ENCODE peak calls at places on chromosomes 5 and 9, in four cellular contexts. One of them, this sample, is unnamed.

GRCh38 chr9:72577212-72577753 is 55.9 kb downstream of the TMC1 start:
- DNase-seq in HAP-1: peak; percentile 88
- DNase-seq in AG04450: peak; percentile 50
- DNase-seq in CD4-positive, CD25-positive, alpha-beta regulatory T cell: no peak
- DNase-seq in this sample: no peak

GRCh38 chr9:100715100-100715379 is 137.2 kb downstream of the CAVIN4 start:
- DNase-seq in HAP-1: no peak
- DNase-seq in AG04450: no peak
- DNase-seq in CD4-positive, CD25-positive, alpha-beta regulatory T cell: no peak
- DNase-seq in this sample: no peak

GRCh38 chr9:77663754-77664153 is 15.6 kb upstream of the GNA14 start:
- DNase-seq in HAP-1: no peak
- DNase-seq in AG04450: no peak
- DNase-seq in CD4-positive, CD25-positive, alpha-beta regulatory T cell: no peak
- DNase-seq in this sample: no peak

GRCh38 chr5:118060833-118061232 is 927.5 kb downstream of the DTWD2 start:
- DNase-seq in HAP-1: no peak
- DNase-seq in AG04450: no peak
- DNase-seq in CD4-positive, CD25-positive, alpha-beta regulatory T cell: no peak
- DNase-seq in this sample: no peak

GRCh38 chr9:128059365-128059983 is 7.6 kb downstream of the NAIF1 start:
- DNase-seq in HAP-1: no peak
- DNase-seq in AG04450: no peak
- DNase-seq in CD4-positive, CD25-positive, alpha-beta regulatory T cell: no peak
- DNase-seq in this sample: no peak

GRCh38 chr5:75006821-75007536 is 45.4 kb downstream of the GCNT4 start:
- DNase-seq in HAP-1: peak; percentile 98
- DNase-seq in AG04450: no peak
- DNase-seq in CD4-positive, CD25-positive, alpha-beta regulatory T cell: no peak
- DNase-seq in this sample: no peak

GRCh38 chr9:36517131-36517530 is 55.6 kb upstream of the MELK start:
- DNase-seq in HAP-1: no peak
- DNase-seq in AG04450: no peak
- DNase-seq in CD4-positive, CD25-positive, alpha-beta regulatory T cell: no peak
- DNase-seq in this sample: no peak

GRCh38 chr9:72749276-72749675 is 203.6 kb downstream of the ALDH1A1 start:
- DNase-seq in HAP-1: no peak
- DNase-seq in AG04450: no peak
- DNase-seq in CD4-positive, CD25-positive, alpha-beta regulatory T cell: no peak
- DNase-seq in this sample: no peak

GRCh38 chr9:99606955-99607354 is 214.7 kb upstream of the NR4A3 start:
- DNase-seq in HAP-1: no peak
- DNase-seq in AG04450: no peak
- DNase-seq in CD4-positive, CD25-positive, alpha-beta regulatory T cell: no peak
- DNase-seq in this sample: no peak

GRCh38 chr5:15579193-15579990 is 79.4 kb downstream of the FBXL7 start:
- DNase-seq in HAP-1: no peak
- DNase-seq in AG04450: no peak
- DNase-seq in CD4-positive, CD25-positive, alpha-beta regulatory T cell: no peak
- DNase-seq in this sample: no peak

GRCh38 chr5:171893290-171893890 is 107.8 kb downstream of the SMIM23 start:
- DNase-seq in HAP-1: no peak
- DNase-seq in AG04450: peak; percentile 29
- DNase-seq in CD4-positive, CD25-positive, alpha-beta regulatory T cell: no peak
- DNase-seq in this sample: no peak

DNA sequence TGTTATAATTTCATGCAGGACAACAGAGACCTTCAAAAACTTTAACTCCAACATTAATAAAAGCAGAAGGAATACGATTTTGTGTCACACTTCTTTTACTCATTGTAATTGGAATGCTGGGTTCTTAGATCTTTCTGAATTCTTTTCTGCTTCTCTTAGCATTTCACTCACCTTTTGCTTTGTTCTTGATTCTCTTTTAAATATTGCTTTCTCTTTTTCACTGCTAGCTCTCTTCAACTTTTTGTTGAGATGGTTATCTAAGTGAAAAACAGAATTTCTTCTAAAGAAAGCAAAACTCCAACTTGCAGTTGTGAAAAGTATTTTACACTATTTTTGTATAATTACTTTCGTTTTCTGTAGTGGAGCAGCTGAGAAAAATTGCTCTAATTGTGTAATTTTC is 212.6 kb upstream of the KIF2A start:
- DNase-seq in HAP-1: no peak
- DNase-seq in AG04450: no peak
- DNase-seq in CD4-positive, CD25-positive, alpha-beta regulatory T cell: no peak
- DNase-seq in this sample: no peak
- H3K4me3 ChIP-seq in HAP-1: no peak overlapping the region
- H3K4me3 ChIP-seq in AG04450: no peak overlapping the region
- H3K4me3 ChIP-seq in CD4-positive, CD25-positive, alpha-beta regulatory T cell: peak overlapping the region; percentile 34
- H3K4me3 ChIP-seq in this sample: no peak overlapping the region

DNA sequence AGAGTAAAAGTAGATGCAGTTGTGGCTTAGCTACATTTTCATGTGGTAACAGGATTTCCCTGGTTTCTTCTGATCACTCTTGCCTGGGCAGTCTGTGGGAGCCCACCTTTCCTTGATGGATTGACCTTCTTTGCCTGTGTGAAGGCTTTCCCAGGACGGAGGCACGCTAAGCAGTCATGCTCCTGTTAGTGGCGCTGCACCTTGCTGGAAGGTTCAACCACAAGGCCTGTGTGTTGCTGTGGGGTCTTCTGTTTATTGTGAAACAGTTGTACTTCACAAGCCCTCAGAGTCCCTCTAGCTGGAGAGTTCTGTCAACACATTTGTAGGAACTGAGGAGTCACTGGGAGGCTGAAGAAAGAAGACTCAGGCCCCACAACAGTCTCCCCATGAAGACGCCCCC is 402.0 kb downstream of the IRX1 start:
- DNase-seq in HAP-1: no peak
- DNase-seq in AG04450: no peak
- DNase-seq in CD4-positive, CD25-positive, alpha-beta regulatory T cell: no peak
- DNase-seq in this sample: no peak
- H3K27me3 ChIP-seq in HAP-1: no peaks in the 10 kb centered on the region
- H3K27me3 ChIP-seq in AG04450: no peaks in the 10 kb centered on the region
- H3K27me3 ChIP-seq in CD4-positive, CD25-positive, alpha-beta regulatory T cell: no peaks in the 10 kb centered on the region
- H3K27me3 ChIP-seq in this sample: no peaks in the 10 kb centered on the region

DNA sequence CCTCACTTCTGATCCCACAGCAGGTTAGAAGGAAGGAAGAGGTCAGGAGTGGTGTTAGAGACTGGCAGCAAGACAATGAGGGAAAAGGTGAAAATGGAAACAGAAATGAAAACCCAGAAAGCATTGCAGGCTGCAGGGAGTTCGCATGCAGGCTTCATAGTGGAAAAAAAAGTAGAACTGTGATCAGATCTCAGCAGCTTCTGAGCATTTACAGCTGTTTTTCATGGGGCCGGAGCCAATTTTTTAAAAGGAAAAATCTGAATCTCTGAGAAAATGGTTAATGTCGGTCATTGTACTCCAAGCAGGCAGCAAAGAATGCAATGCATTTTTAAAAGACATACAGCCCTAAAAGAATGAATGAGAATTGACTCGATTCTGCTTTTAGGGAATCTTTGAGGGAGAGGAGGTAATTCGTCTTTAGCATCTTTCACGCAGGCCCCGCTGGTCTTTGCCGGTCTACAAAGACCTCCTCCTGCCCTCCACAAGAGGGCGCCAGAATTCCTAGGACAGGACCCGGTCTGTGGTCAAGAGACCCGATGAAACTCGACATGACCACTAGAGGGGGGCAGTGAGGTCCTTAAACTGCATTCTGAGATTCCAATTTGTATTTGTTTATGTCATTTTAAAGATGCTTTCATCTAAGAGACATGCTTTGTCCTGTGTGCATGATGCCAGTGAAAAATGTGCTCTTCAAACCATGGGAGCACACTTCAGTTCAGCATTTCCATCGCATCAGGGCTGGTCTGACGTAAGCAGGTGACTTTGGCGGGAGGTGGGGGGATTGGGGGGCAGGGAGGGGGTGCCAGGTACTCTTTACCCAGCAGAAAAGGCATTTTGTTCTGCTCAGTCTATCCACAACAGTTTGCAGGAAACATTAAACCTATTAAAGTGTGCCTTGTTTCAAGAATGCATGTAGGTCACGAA is 43.7 kb upstream of the TMEM252 start:
- DNase-seq in HAP-1: peak; percentile 73
- DNase-seq in AG04450: peak; percentile 71
- DNase-seq in CD4-positive, CD25-positive, alpha-beta regulatory T cell: peak; percentile 91
- DNase-seq in this sample: peak; percentile 62
- H3K4me3 ChIP-seq in HAP-1: no peak overlapping the region
- H3K4me3 ChIP-seq in AG04450: no peak overlapping the region
- H3K4me3 ChIP-seq in CD4-positive, CD25-positive, alpha-beta regulatory T cell: no peak overlapping the region
- H3K4me3 ChIP-seq in this sample: no peak overlapping the region

GRCh38 chr5:10502130-10502529 is 60.5 kb downstream of the ROPN1L start:
- DNase-seq in HAP-1: no peak
- DNase-seq in AG04450: no peak
- DNase-seq in CD4-positive, CD25-positive, alpha-beta regulatory T cell: no peak
- DNase-seq in this sample: no peak

GRCh38 chr5:10502578-10502977 is 60.9 kb downstream of the ROPN1L start:
- DNase-seq in HAP-1: no peak
- DNase-seq in AG04450: no peak
- DNase-seq in CD4-positive, CD25-positive, alpha-beta regulatory T cell: no peak
- DNase-seq in this sample: no peak

GRCh38 chr5:10505517-10506095 is 58.3 kb upstream of the ANKRD33B start:
- DNase-seq in HAP-1: no peak
- DNase-seq in AG04450: no peak
- DNase-seq in CD4-positive, CD25-positive, alpha-beta regulatory T cell: no peak
- DNase-seq in this sample: no peak

GRCh38 chr5:10503321-10503720 is 60.5 kb upstream of the ANKRD33B start:
- DNase-seq in HAP-1: no peak
- DNase-seq in AG04450: no peak
- DNase-seq in CD4-positive, CD25-positive, alpha-beta regulatory T cell: no peak
- DNase-seq in this sample: no peak

GRCh38 chr5:10503997-10504761 is 59.7 kb upstream of the ANKRD33B start:
- DNase-seq in HAP-1: no peak
- DNase-seq in AG04450: no peak
- DNase-seq in CD4-positive, CD25-positive, alpha-beta regulatory T cell: no peak
- DNase-seq in this sample: no peak
- H3K27me3 ChIP-seq in HAP-1: no peaks in the 10 kb centered on the region
- H3K27me3 ChIP-seq in AG04450: no peaks in the 10 kb centered on the region
- H3K27me3 ChIP-seq in CD4-positive, CD25-positive, alpha-beta regulatory T cell: no peaks in the 10 kb centered on the region
- H3K27me3 ChIP-seq in this sample: no peaks in the 10 kb centered on the region

DNA sequence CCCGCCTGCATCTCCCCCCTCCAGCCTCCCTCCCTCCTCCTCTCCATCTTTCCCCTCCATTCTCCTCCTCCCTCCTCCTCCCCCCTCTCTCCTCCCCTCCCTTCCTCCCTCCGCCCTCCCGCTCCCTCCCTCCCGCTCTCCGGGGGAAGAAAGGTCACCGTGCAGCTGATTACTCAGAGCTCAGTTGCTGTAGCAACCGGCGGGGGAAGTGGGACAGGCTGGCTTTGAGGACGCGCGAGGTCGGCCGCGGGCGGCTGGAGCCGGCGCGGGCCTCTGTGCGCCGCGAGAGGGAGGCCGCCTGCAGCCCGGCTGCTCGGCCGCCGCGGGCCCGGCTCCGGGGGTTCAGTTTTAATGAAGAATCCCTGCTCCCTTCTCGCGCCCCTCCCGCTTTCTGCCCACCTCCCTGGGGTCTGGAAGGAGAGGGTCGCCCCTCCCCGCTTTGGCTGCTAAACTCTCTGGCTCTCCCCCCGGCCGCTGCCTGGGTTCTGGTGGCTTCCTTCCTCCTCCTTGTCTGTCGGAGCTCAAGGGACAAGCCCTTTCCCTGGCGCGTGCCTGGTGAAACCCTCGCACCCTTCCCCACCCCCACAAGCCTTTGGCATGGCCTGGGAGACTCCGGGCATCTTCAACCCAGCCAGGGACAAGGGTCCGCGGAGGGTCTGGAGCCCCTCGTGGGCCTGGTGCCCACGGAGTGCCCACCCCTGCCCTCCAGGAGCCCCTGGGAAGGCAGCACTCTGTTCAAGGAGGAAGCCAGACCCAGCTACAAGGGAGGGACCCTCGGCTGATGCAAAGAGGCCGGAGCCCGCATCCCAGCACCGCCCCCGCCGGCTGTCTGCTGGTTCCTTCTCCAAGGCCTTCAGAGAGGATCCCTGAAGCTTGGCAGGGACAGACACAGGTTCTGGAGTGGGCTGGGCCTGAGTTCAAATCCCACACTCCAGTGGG is 160.3 kb downstream of the C9orf50 start:
- DNase-seq in HAP-1: peak; percentile 94
- DNase-seq in AG04450: peak; percentile 96
- DNase-seq in CD4-positive, CD25-positive, alpha-beta regulatory T cell: peak; percentile 89
- DNase-seq in this sample: peak; percentile 87
- H3K4me3 ChIP-seq in HAP-1: peak overlapping the region; percentile 28
- H3K4me3 ChIP-seq in AG04450: peak overlapping the region; percentile 55
- H3K4me3 ChIP-seq in CD4-positive, CD25-positive, alpha-beta regulatory T cell: no peak overlapping the region
- H3K4me3 ChIP-seq in this sample: peak overlapping the region; percentile 24

This sample was measured in CD8-positive, alpha-beta T cell.